ENCODE peak calls at places on chromosome 14, in eight cellular contexts. Y, W, N, M, S, L, K and O are unnamed samples.

GRCh38 chr14:92964124-92965109 is 41.5 kb downstream of the CHGA start:
- DNase-seq in S (no peak), W (no peak), K (no peak), L (no peak), Y (no peak), M (no peak), N (no peak), O (no peak)

GRCh38 chr14:63432228-63432627 is 110.9 kb downstream of the PPP2R5E start:
- DNase-seq in M (no peak), N (no peak), S (no peak), L (no peak), W (peak), K (no peak), Y (no peak), O (no peak)

GRCh38 chr14:50657753-50658152 is 10.4 kb downstream of the SAV1 start:
- DNase-seq in K (no peak), S (no peak), M (no peak), W (no peak), Y (no peak), N (no peak), L (no peak), O (no peak)

GRCh38 chr14:77498120-77498979 is at the start of gene ISM2:
- DNase-seq in N (peak), M (no peak), Y (peak), L (peak), K (no peak), S (peak), W (peak), O (no peak)

GRCh38 chr14:55074662-55075061 is 23.2 kb downstream of the MAPK1IP1L start:
- DNase-seq in L (no peak), S (peak), Y (no peak), K (no peak), N (peak), W (no peak), M (no peak), O (no peak)

GRCh38 chr14:36208690-36209278 is 32.3 kb upstream of the PTCSC3 start:
- DNase-seq in Y (no peak), M (no peak), L (no peak), W (peak), S (no peak), K (no peak), N (no peak), O (no peak)

GRCh38 chr14:75884198-75884611 is 97.6 kb downstream of the TGFB3 start:
- DNase-seq in L (no peak), M (no peak), N (peak), W (no peak), S (peak), Y (no peak), K (peak), O (no peak)

GRCh38 chr14:88208858-88209257 is 114.2 kb downstream of the KCNK10 start:
- DNase-seq in Y (no peak), N (no peak), W (no peak), L (no peak), K (no peak), S (no peak), M (no peak), O (peak)

GRCh38 chr14:60183138-60183537 is 17.9 kb upstream of the DHRS7 start:
- DNase-seq in Y (no peak), M (no peak), S (no peak), N (no peak), K (no peak), L (no peak), W (no peak), O (no peak)

GRCh38 chr14:51395361-51395849 is 155.4 kb downstream of the TMX1 start:
- DNase-seq in L (peak), N (peak), Y (no peak), S (peak), M (no peak), W (peak), K (peak), O (peak)

GRCh38 chr14:80567905-80568512 is 356.7 kb upstream of the DIO2 start:
- DNase-seq in Y (no peak), L (no peak), W (no peak), N (no peak), S (peak), M (no peak), K (peak), O (no peak)

GRCh38 chr14:99234982-99235491 is 37.0 kb downstream of the BCL11B start:
- DNase-seq in Y (peak), M (peak), K (no peak), S (no peak), N (peak), W (no peak), L (no peak), O (no peak)

GRCh38 chr14:73736842-73737241 is 22.7 kb upstream of the PNMA1 start:
- DNase-seq in N (no peak), K (no peak), Y (no peak), L (no peak), S (no peak), M (no peak), W (no peak), O (no peak)

GRCh38 chr14:75011356-75012097 is 8.8 kb downstream of the EIF2B2 start:
- DNase-seq in W (no peak), N (no peak), M (no peak), K (no peak), L (no peak), Y (no peak), S (peak), O (no peak)

GRCh38 chr14:94888108-94888507 is 118.2 kb upstream of the GSC start:
- DNase-seq in K (no peak), W (no peak), Y (no peak), M (no peak), N (no peak), L (no peak), S (no peak), O (no peak)

GRCh38 chr14:64844272-64844671 is 35.4 kb downstream of the SPTB start:
- DNase-seq in N (no peak), W (no peak), M (no peak), S (no peak), K (no peak), Y (no peak), L (no peak), O (no peak)

GRCh38 chr14:56160058-56160457 is 41.8 kb downstream of the PELI2 start:
- DNase-seq in N (no peak), S (no peak), W (no peak), M (no peak), K (no peak), Y (no peak), L (no peak), O (no peak)

GRCh38 chr14:69094481-69094880 is 58.4 kb downstream of the DCAF5 start:
- DNase-seq in S (no peak), K (no peak), M (no peak), N (no peak), Y (no peak), W (no peak), L (no peak), O (no peak)

GRCh38 chr14:26255213-26255612 is 342.6 kb downstream of the NOVA1 start:
- DNase-seq in Y (no peak), L (no peak), N (peak), K (no peak), M (no peak), W (peak), S (peak), O (peak)

GRCh38 chr14:87351007-87351406 is 642.0 kb downstream of the GALC start:
- DNase-seq in L (no peak), K (no peak), M (no peak), Y (no peak), N (peak), W (no peak), S (no peak), O (no peak)

GRCh38 chr14:99564903-99565259 is 39.1 kb downstream of the CCDC85C start:
- DNase-seq in W (peak), M (no peak), K (no peak), N (no peak), Y (no peak), S (no peak), L (no peak), O (no peak)

GRCh38 chr14:36718216-36718615 is 56.6 kb downstream of the PAX9 start:
- DNase-seq in N (no peak), L (no peak), S (peak), M (no peak), K (no peak), W (no peak), Y (no peak), O (no peak)

GRCh38 chr14:23638414-23639047 is 2.4 kb downstream of the DHRS2 start:
- DNase-seq in W (no peak), N (no peak), K (no peak), L (peak), Y (no peak), M (no peak), S (no peak), O (no peak)

GRCh38 chr14:52052289-52052943 is 16.4 kb downstream of the NID2 start:
- DNase-seq in K (no peak), Y (no peak), M (no peak), L (no peak), S (peak), N (no peak), W (no peak), O (no peak)

GRCh38 chr14:75610839-75611238 is 32.4 kb downstream of the FLVCR2 start:
- DNase-seq in K (no peak), L (peak), S (peak), M (no peak), N (no peak), Y (no peak), W (no peak), O (no peak)

GRCh38 chr14:100729982-100730381 is 3.3 kb downstream of the DLK1 start:
- DNase-seq in L (no peak), N (no peak), M (no peak), W (no peak), Y (no peak), K (no peak), S (no peak), O (no peak)

GRCh38 chr14:100747736-100748135 is 21.0 kb downstream of the DLK1 start:
- DNase-seq in Y (no peak), N (no peak), M (no peak), W (no peak), L (peak), K (no peak), S (no peak), O (no peak)

GRCh38 chr14:21868442-21869046 is 194.9 kb upstream of the OR4E1 start:
- DNase-seq in K (no peak), S (peak), Y (peak), W (peak), L (peak), M (peak), N (peak), O (peak)

GRCh38 chr14:74804219-74804825 is 41.2 kb downstream of the YLPM1 start:
- DNase-seq in K (peak), W (peak), L (peak), N (peak), Y (peak), S (peak), M (peak), O (peak)

GRCh38 chr14:56855891-56856461 is 45.7 kb upstream of the OTX2 start:
- DNase-seq in M (no peak), Y (no peak), N (peak), L (no peak), S (no peak), W (peak), K (no peak), O (peak)

GRCh38 chr14:22887260-22887989 is 4.4 kb downstream of the REM2 start:
- DNase-seq in N (peak), W (peak), M (peak), L (peak), K (no peak), S (peak), Y (peak), O (peak)

GRCh38 chr14:88040141-88040540 is 35.2 kb downstream of the GPR65 start:
- DNase-seq in S (no peak), N (no peak), M (no peak), K (no peak), L (no peak), W (no peak), Y (no peak), O (peak)

GRCh38 chr14:67079836-67080235 is 109.4 kb upstream of the GARIN2 start:
- DNase-seq in L (no peak), N (no peak), W (no peak), K (no peak), M (no peak), Y (no peak), S (no peak), O (no peak)